ENCODE peak calls at places on chromosomes 3 and 15, in four cellular contexts. H is kidney, Y is IMR-90, Q is ovary. X is an unnamed sample. For H3K4me1, the result is how much of the 10 kb centered on the place peaks cover.

GRCh38 chr3:191566469-191566868 is 105.5 kb downstream of the PYDC2 start:
- DNase-seq in H (no peak), Y (no peak), Q (no peak), X (no peak)

GRCh38 chr3:139811331-139811730 is 123.7 kb upstream of the CLSTN2 start:
- DNase-seq in Q (no peak), H (no peak), Y (no peak), X (no peak)

GRCh38 chr3:37545479-37545878 is 316.2 kb upstream of the CTDSPL start:
- DNase-seq in H (no peak), Y (no peak), Q (peak), X (no peak)

GRCh38 chr3:157533298-157533870 is 30.2 kb upstream of the VEPH1 start:
- DNase-seq in H (no peak), Y (peak), Q (no peak), X (no peak)

GRCh38 chr3:58349792-58350626 is 17.3 kb downstream of the PXK start:
- DNase-seq in Y (no peak), Q (no peak), H (no peak), X (no peak)

GRCh38 chr3:112530573-112530972 is 31.2 kb downstream of the ATG3 start:
- DNase-seq in Y (no peak), Q (no peak), H (no peak), X (no peak)

GRCh38 chr3:161070252-161070930 is 34.8 kb downstream of the B3GALNT1 start:
- DNase-seq in Q (no peak), Y (no peak), H (no peak), X (no peak)

GRCh38 chr3:179642871-179643270 is 10.0 kb upstream of the USP13 start:
- DNase-seq in Q (no peak), H (no peak), Y (no peak), X (no peak)

GRCh38 chr15:82805994-82806406 is at the start of gene FSD2:
- DNase-seq in Q (no peak), Y (no peak), H (no peak), X (no peak)

GRCh38 chr3:111801697-111802655 is 57.1 kb upstream of the PHLDB2 start:
- DNase-seq in Q (peak), Y (peak), H (no peak), X (no peak)

GRCh38 chr15:65919353-65919752 is 50.1 kb downstream of the RAB11A start:
- DNase-seq in Q (no peak), Y (no peak), H (no peak), X (peak)

GRCh38 chr3:102536479-102536878 is 101.7 kb downstream of the ZPLD1 start:
- DNase-seq in Q (no peak), H (no peak), Y (peak), X (no peak)

GRCh38 chr3:15014606-15015328 is 50.3 kb downstream of the MRPS25 start:
- DNase-seq in Y (no peak), H (no peak), Q (no peak), X (no peak)

GRCh38 chr3:197174927-197175326 is 123.5 kb downstream of the DLG1 start:
- DNase-seq in Q (no peak), Y (no peak), H (no peak), X (no peak)

GRCh38 chr3:9902372-9903237 is at the start of gene IL17RE:
- DNase-seq in Q (no peak), Y (no peak), H (peak), X (no peak)

GRCh38 chr3:122353901-122354401 is 28.9 kb downstream of the CSTA start:
- DNase-seq in Y (no peak), H (no peak), Q (no peak), X (no peak)

GRCh38 chr3:196998966-196999760 is 30.5 kb downstream of the MELTF start:
- DNase-seq in H (peak), Y (no peak), Q (no peak), X (no peak)

GRCh38 chr15:37204698-37205097 is 104.3 kb upstream of the MEIS2 start:
- DNase-seq in H (no peak), Q (no peak), Y (no peak), X (no peak)

GRCh38 chr3:43296565-43296964 is 10.2 kb downstream of the SNRK start:
- DNase-seq in H (no peak), Q (no peak), Y (peak), X (no peak)

GRCh38 chr15:95883064-95883463 is 447.4 kb upstream of the NR2F2 start:
- DNase-seq in Y (no peak), Q (peak), H (no peak), X (no peak)

GRCh38 chr3:32596926-32597369 is 26.3 kb upstream of the DYNC1LI1 start:
- DNase-seq in Y (peak), H (no peak), Q (no peak), X (no peak)

GRCh38 chr15:78444255-78444654 is 6.2 kb downstream of the IREB2 start:
- DNase-seq in Q (no peak), H (no peak), Y (no peak), X (no peak)

GRCh38 chr3:142470826-142471225 is 23.0 kb upstream of the XRN1 start:
- DNase-seq in Q (no peak), H (no peak), Y (no peak), X (no peak)

GRCh38 chr15:46636220-46636619 is 1001.4 kb downstream of the SQOR start:
- DNase-seq in H (no peak), Q (no peak), Y (no peak), X (no peak)

GRCh38 chr3:189853906-189854305 is 222.7 kb downstream of the TP63 start:
- DNase-seq in Q (no peak), Y (no peak), H (no peak), X (no peak)

GRCh38 chr3:106593381-106593780 is 724.6 kb upstream of the CBLB start:
- DNase-seq in Q (no peak), H (no peak), Y (no peak), X (no peak)

GRCh38 chr3:128994581-128995161 is 795 bp upstream of the CFAP92 start:
- DNase-seq in H (no peak), Y (no peak), Q (no peak), X (no peak)

GRCh38 chr3:139110072-139110830 is 65.6 kb upstream of the PRR23C start:
- DNase-seq in Q (no peak), Y (no peak), H (no peak), X (no peak)

GRCh38 chr3:46693038-46693896 is at the start of gene ALS2CL:
- DNase-seq in H (peak), Y (no peak), Q (peak), X (peak)

GRCh38 chr15:101288905-101289513 is 6.0 kb downstream of the SNRPA1 start:
- DNase-seq in Y (peak), H (no peak), Q (no peak), X (no peak)

GRCh38 chr3:56133423-56133822 is 334.8 kb downstream of the ERC2 start:
- DNase-seq in Y (peak), Q (no peak), H (no peak), X (no peak)

GRCh38 chr15:29449136-29449535 is 179.5 kb upstream of the NSMCE3 start:
- DNase-seq in Q (no peak), H (no peak), Y (no peak), X (peak)

GRCh38 chr3:57959407-57960173 is 48.6 kb upstream of the FLNB start:
- DNase-seq in Q (no peak), Y (peak), H (no peak), X (peak)

GRCh38 chr3:79724206-79724605 is 43.6 kb downstream of the ROBO1 start:
- DNase-seq in H (no peak), Q (no peak), Y (no peak), X (no peak)

GRCh38 chr3:41464401-41464800 is 265.1 kb downstream of the CTNNB1 start:
- DNase-seq in H (no peak), Q (no peak), Y (peak), X (no peak)

DNA sequence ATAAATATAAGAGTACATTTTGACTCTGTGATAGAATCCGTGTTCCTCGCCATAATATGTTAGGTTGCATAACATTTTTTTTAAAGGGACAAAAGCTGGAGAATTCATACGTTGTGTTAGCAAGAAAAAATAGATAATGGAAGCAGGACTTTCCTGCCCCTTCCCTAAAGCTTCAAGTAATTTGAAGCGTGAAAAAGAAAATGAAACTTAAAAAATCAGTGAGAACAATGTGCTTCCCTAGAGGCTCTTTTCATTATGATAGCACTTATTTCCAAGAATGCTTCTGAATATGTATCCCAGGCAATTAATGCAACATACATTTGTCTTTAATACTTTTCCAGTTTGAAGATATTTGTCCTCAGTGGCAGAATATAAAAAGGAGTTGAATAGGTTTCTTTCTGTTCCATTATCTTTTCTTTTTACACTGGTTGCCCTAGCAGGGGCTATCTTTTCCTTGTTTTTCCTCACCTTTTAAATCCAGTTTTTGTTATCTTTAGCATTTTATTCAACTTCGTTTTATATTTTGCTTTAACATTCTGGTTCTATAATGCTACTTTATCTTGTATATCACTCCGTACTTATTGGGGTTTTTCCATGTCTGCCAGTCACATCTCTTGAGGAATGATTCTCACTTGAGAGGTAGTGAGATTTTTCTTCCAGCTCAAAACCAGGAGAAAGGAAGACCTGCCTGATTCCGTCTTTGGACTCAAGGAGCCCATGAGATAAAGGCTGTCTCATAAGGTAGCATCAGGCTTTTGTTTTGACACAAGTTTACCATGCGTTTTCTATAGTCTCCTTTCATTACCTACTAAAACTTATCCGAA is 113.8 kb downstream of the MBNL1 start:
- DNase-seq in Y (no peak), Q (no peak), H (no peak), X (no peak)
- H3K4me3 ChIP-seq in Y (no peak), Q (peak), H (peak), X (peak)

GRCh38 chr3:184816654-184817053 is 4.7 kb downstream of the VPS8 start:
- DNase-seq in Q (no peak), Y (peak), H (no peak), X (no peak)
- H3K4me1 ChIP-seq in Q (under half), Y (under half), H (under half), X (under half)

DNA sequence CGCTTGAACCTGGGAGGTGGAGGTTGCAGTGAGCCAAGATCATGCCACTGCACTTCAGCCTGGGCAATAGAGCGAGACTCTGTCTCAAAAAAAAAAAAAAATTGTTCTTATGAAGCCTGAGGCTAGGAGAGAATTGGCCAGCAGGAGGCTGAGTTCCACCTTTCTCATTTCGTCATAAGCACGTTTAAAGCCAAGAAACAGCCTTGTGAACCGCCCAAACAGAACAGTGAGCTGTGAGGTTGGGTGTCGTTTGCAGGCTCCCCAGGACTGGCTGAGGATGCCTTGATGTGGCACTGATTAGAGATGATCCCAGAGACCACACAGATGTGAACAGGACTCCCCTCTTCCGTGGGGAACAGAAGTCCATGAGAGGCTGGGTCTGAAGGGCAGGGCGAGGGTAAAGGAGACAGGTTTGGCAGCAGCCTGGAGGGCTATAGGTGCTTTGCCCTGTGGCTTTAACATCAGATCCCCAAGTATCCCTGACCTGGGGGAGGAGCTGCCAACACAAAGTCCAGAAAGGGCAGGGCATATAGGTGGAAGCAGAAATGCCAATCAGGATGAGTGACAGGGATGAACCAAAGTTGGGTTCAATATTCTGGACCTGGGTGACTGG is 52.9 kb downstream of the CLEC3B start:
- DNase-seq in Y (peak), H (no peak), Q (no peak), X (no peak)
- TF ChIP-seq CTCF in Y (peak), H (no peak), Q (no peak), X (peak)

GRCh38 chr15:31369716-31370115 is 43.1 kb downstream of the KLF13 start:
- DNase-seq in Q (no peak), Y (no peak), H (no peak), X (no peak)

GRCh38 chr15:31365655-31366127 is 39.1 kb downstream of the KLF13 start:
- DNase-seq in Q (peak), Y (peak), H (peak), X (no peak)

GRCh38 chr15:31367021-31367729 is 40.5 kb downstream of the KLF13 start:
- DNase-seq in Y (no peak), Q (no peak), H (peak), X (no peak)

GRCh38 chr15:31366169-31366734 is 39.6 kb downstream of the KLF13 start:
- DNase-seq in Y (no peak), H (peak), Q (peak), X (no peak)

GRCh38 chr15:31367730-31368344 is 41.2 kb downstream of the KLF13 start:
- DNase-seq in Q (no peak), Y (no peak), H (peak), X (no peak)
- H3K4me3 ChIP-seq in Q (no peak), Y (no peak), H (no peak), X (no peak)

DNA sequence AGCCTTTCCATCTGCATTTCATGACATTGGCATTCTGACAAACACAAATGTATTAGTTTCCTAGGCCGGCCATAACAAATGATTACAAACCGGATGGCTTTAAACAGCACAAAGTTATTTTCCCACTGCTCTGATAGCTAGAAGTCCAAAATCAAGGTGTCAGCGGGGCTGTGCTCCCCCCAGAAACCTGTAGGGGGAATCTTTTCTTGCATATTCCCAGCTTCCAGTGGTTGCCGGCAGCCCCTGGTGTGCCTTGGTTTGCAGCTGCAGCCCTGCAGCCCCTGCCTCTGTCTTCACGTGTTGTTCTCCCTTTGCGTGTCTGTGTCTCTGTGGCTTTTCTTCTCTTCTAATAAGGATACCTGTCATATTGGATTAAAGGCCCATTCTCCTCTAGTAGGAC is 79.0 kb upstream of the CDV3 start:
- DNase-seq in H (no peak), Q (no peak), Y (peak), X (no peak)
- H3K4me1 ChIP-seq in H (under half), Q (under half), Y (under half), X (under half)

GRCh38 chr3:175737646-175738572 is 878.8 kb downstream of the NAALADL2 start:
- DNase-seq in H (no peak), Y (peak), Q (no peak), X (no peak)
- TF ChIP-seq CTCF in H (no peak), Y (no peak), Q (no peak), X (no peak)

GRCh38 chr3:146539315-146539714 is 5.1 kb downstream of the PLSCR1 start:
- DNase-seq in H (no peak), Y (no peak), Q (no peak), X (no peak)
- H3K4me3 ChIP-seq in H (no peak), Y (no peak), Q (no peak), X (no peak)